ENCODE peak calls at places on chromosomes 3 and 15, in six cellular contexts. One of them, this sample, is unnamed.

GRCh38 chr15:66006986-66007385 is 137.7 kb downstream of the RAB11A start:
- DNase-seq in upper lobe of right lung: no peak
- DNase-seq in mesendoderm: peak; percentile 72
- DNase-seq in SJSA1: no peak
- DNase-seq in CD4-positive, alpha-beta T cell: no peak
- DNase-seq in cardiac muscle cell: no peak
- DNase-seq in this sample: no peak

GRCh38 chr3:136659253-136659652 is 92.9 kb downstream of the STAG1 start:
- DNase-seq in upper lobe of right lung: no peak
- DNase-seq in cardiac muscle cell: peak; percentile 25
- DNase-seq in SJSA1: no peak
- DNase-seq in CD4-positive, alpha-beta T cell: no peak
- DNase-seq in mesendoderm: peak; percentile 78
- DNase-seq in this sample: peak; percentile 22

GRCh38 chr3:5729852-5730251 is 542.3 kb downstream of the EDEM1 start:
- DNase-seq in upper lobe of right lung: no peak
- DNase-seq in CD4-positive, alpha-beta T cell: no peak
- DNase-seq in mesendoderm: peak; percentile 60
- DNase-seq in cardiac muscle cell: no peak
- DNase-seq in SJSA1: no peak
- DNase-seq in this sample: no peak

GRCh38 chr3:157429703-157430102 is 6.9 kb upstream of the PTX3 start:
- DNase-seq in SJSA1: peak; percentile 10
- DNase-seq in upper lobe of right lung: no peak
- DNase-seq in CD4-positive, alpha-beta T cell: no peak
- DNase-seq in mesendoderm: no peak
- DNase-seq in cardiac muscle cell: no peak
- DNase-seq in this sample: no peak

GRCh38 chr15:29151111-29151857 is 118.3 kb downstream of the NSMCE3 start:
- DNase-seq in SJSA1: no peak
- DNase-seq in cardiac muscle cell: no peak
- DNase-seq in upper lobe of right lung: no peak
- DNase-seq in CD4-positive, alpha-beta T cell: no peak
- DNase-seq in mesendoderm: no peak
- DNase-seq in this sample: no peak

GRCh38 chr3:60081381-60082095 is 1031.7 kb upstream of the CFAP20DC start:
- DNase-seq in CD4-positive, alpha-beta T cell: no peak
- DNase-seq in SJSA1: no peak
- DNase-seq in cardiac muscle cell: no peak
- DNase-seq in mesendoderm: no peak
- DNase-seq in upper lobe of right lung: no peak
- DNase-seq in this sample: no peak

GRCh38 chr3:157280786-157281185 is 120.8 kb upstream of the CCNL1 start:
- DNase-seq in CD4-positive, alpha-beta T cell: no peak
- DNase-seq in upper lobe of right lung: no peak
- DNase-seq in cardiac muscle cell: no peak
- DNase-seq in mesendoderm: no peak
- DNase-seq in SJSA1: no peak
- DNase-seq in this sample: no peak

GRCh38 chr15:57436961-57437360 is 60.7 kb downstream of the CGNL1 start:
- DNase-seq in SJSA1: no peak
- DNase-seq in mesendoderm: no peak
- DNase-seq in upper lobe of right lung: no peak
- DNase-seq in CD4-positive, alpha-beta T cell: no peak
- DNase-seq in cardiac muscle cell: no peak
- DNase-seq in this sample: no peak

GRCh38 chr15:69014454-69014853 is at the start of gene NOX5:
- DNase-seq in CD4-positive, alpha-beta T cell: no peak
- DNase-seq in cardiac muscle cell: no peak
- DNase-seq in mesendoderm: no peak
- DNase-seq in upper lobe of right lung: no peak
- DNase-seq in SJSA1: no peak
- DNase-seq in this sample: no peak

GRCh38 chr3:98777801-98778220 is 14.7 kb downstream of the ST3GAL6 start:
- DNase-seq in cardiac muscle cell: no peak
- DNase-seq in SJSA1: no peak
- DNase-seq in upper lobe of right lung: no peak
- DNase-seq in CD4-positive, alpha-beta T cell: no peak
- DNase-seq in mesendoderm: no peak
- DNase-seq in this sample: no peak

GRCh38 chr3:140823106-140823505 is 118.5 kb upstream of the SLC25A36 start:
- DNase-seq in mesendoderm: peak; percentile 54
- DNase-seq in SJSA1: no peak
- DNase-seq in upper lobe of right lung: no peak
- DNase-seq in cardiac muscle cell: no peak
- DNase-seq in CD4-positive, alpha-beta T cell: no peak
- DNase-seq in this sample: no peak

GRCh38 chr15:90160781-90161727 is 40.1 kb upstream of the SEMA4B start:
- DNase-seq in CD4-positive, alpha-beta T cell: no peak
- DNase-seq in cardiac muscle cell: no peak
- DNase-seq in mesendoderm: no peak
- DNase-seq in SJSA1: no peak
- DNase-seq in upper lobe of right lung: peak; percentile 75
- DNase-seq in this sample: no peak

GRCh38 chr3:161042023-161042501 is 63.1 kb downstream of the B3GALNT1 start:
- DNase-seq in CD4-positive, alpha-beta T cell: no peak
- DNase-seq in upper lobe of right lung: no peak
- DNase-seq in cardiac muscle cell: no peak
- DNase-seq in mesendoderm: no peak
- DNase-seq in SJSA1: peak; percentile 89
- DNase-seq in this sample: no peak

GRCh38 chr3:127124135-127124534 is 68.8 kb upstream of the PRR23E start:
- DNase-seq in upper lobe of right lung: no peak
- DNase-seq in cardiac muscle cell: peak; percentile 64
- DNase-seq in SJSA1: no peak
- DNase-seq in CD4-positive, alpha-beta T cell: no peak
- DNase-seq in mesendoderm: peak; percentile 45
- DNase-seq in this sample: no peak

GRCh38 chr3:119514637-119515036 is 16.3 kb downstream of the TIMMDC1 start:
- DNase-seq in mesendoderm: no peak
- DNase-seq in SJSA1: no peak
- DNase-seq in CD4-positive, alpha-beta T cell: no peak
- DNase-seq in upper lobe of right lung: no peak
- DNase-seq in cardiac muscle cell: no peak
- DNase-seq in this sample: no peak

GRCh38 chr3:149600619-149601018 is 57.2 kb downstream of the WWTR1 start:
- DNase-seq in SJSA1: no peak
- DNase-seq in mesendoderm: no peak
- DNase-seq in cardiac muscle cell: no peak
- DNase-seq in CD4-positive, alpha-beta T cell: no peak
- DNase-seq in upper lobe of right lung: no peak
- DNase-seq in this sample: no peak

GRCh38 chr15:94230436-94230885 is 900 bp upstream of the MCTP2 start:
- DNase-seq in SJSA1: no peak
- DNase-seq in CD4-positive, alpha-beta T cell: no peak
- DNase-seq in upper lobe of right lung: no peak
- DNase-seq in mesendoderm: no peak
- DNase-seq in cardiac muscle cell: no peak
- DNase-seq in this sample: no peak

GRCh38 chr3:182342252-182342651 is 451.1 kb upstream of the ATP11B start:
- DNase-seq in mesendoderm: peak; percentile 87
- DNase-seq in upper lobe of right lung: no peak
- DNase-seq in SJSA1: no peak
- DNase-seq in cardiac muscle cell: no peak
- DNase-seq in CD4-positive, alpha-beta T cell: no peak
- DNase-seq in this sample: no peak

GRCh38 chr3:99670556-99670950 is 32.2 kb downstream of the COL8A1 start:
- DNase-seq in SJSA1: no peak
- DNase-seq in cardiac muscle cell: no peak
- DNase-seq in upper lobe of right lung: no peak
- DNase-seq in CD4-positive, alpha-beta T cell: no peak
- DNase-seq in mesendoderm: no peak
- DNase-seq in this sample: no peak

GRCh38 chr15:58329781-58330467 is 101.9 kb upstream of the LIPC start:
- DNase-seq in CD4-positive, alpha-beta T cell: no peak
- DNase-seq in upper lobe of right lung: no peak
- DNase-seq in cardiac muscle cell: no peak
- DNase-seq in mesendoderm: peak; percentile 54
- DNase-seq in SJSA1: no peak
- DNase-seq in this sample: no peak

GRCh38 chr3:48962939-48963338 is 27.1 kb upstream of the P4HTM start:
- DNase-seq in upper lobe of right lung: no peak
- DNase-seq in SJSA1: no peak
- DNase-seq in CD4-positive, alpha-beta T cell: no peak
- DNase-seq in mesendoderm: no peak
- DNase-seq in cardiac muscle cell: no peak
- DNase-seq in this sample: no peak

GRCh38 chr15:98257290-98257689 is 296.8 kb downstream of the ARRDC4 start:
- DNase-seq in SJSA1: no peak
- DNase-seq in cardiac muscle cell: no peak
- DNase-seq in upper lobe of right lung: no peak
- DNase-seq in mesendoderm: no peak
- DNase-seq in CD4-positive, alpha-beta T cell: no peak
- DNase-seq in this sample: no peak

DNA sequence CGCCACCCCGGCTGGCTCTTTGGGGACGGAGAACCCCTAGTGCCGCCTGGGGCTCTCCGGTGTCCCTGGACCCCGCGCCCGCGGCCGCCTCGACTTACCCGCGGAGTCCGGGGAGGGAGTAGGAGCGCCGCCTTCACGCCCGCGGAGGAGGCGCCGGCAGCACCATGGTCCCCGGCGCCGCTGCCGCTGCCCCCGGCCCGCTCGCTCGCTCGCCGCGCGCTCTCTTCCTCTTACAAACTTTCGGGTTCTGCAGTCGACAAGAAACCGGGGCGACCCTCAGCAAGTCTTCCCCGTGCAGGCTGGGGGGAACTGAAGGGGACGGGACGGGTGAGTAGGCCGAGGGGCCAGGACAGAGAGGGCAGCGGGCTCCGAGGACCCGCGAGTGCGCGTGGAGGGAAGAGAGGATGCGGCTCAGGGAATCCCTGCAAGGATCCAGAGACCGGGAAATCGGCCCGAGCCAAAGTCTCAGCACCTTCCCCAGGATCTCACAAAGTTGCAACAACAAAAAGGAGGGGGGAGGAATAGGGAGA is 2.0 kb downstream of the FOXP1 start:
- DNase-seq in CD4-positive, alpha-beta T cell: peak; percentile 14
- DNase-seq in upper lobe of right lung: peak; percentile 78
- DNase-seq in cardiac muscle cell: peak; percentile 62
- DNase-seq in SJSA1: peak; percentile 61
- DNase-seq in mesendoderm: peak; percentile 65
- DNase-seq in this sample: no peak
- H3K27ac ChIP-seq in CD4-positive, alpha-beta T cell: peak overlapping the region; percentile 47
- H3K27ac ChIP-seq in upper lobe of right lung: peak overlapping the region; percentile 96
- H3K27ac ChIP-seq in cardiac muscle cell: peak overlapping the region; percentile 97
- H3K27ac ChIP-seq in SJSA1: peak overlapping the region; percentile 37
- H3K27ac ChIP-seq in mesendoderm: peak overlapping the region; percentile 72
- H3K27ac ChIP-seq in this sample: peak overlapping the region; percentile 96

DNA sequence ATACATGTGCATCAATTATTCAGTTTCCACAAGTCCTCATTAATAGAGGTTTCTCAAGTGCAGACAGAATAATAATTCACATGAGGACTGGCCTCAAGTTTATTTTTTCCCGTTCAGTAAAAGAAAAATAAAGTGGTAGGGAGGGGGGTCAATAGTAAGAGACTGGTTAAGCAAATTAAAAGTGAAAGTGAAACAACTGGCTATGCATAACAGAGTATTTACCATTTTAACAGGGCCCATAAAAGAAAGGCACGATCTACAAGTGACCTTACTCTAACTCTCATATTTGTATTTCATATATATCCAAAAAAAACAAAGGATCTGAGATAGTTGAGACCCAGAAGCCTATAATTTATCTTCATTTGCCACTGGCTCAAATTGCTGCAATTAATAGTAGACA is 686.4 kb downstream of the NTRK3 start:
- DNase-seq in upper lobe of right lung: no peak
- DNase-seq in CD4-positive, alpha-beta T cell: no peak
- DNase-seq in mesendoderm: no peak
- DNase-seq in cardiac muscle cell: no peak
- DNase-seq in SJSA1: peak; percentile 14
- DNase-seq in this sample: no peak
- H3K27ac ChIP-seq in upper lobe of right lung: no peak overlapping the region
- H3K27ac ChIP-seq in CD4-positive, alpha-beta T cell: no peak overlapping the region
- H3K27ac ChIP-seq in mesendoderm: no peak overlapping the region
- H3K27ac ChIP-seq in cardiac muscle cell: no peak overlapping the region
- H3K27ac ChIP-seq in SJSA1: no peak overlapping the region
- H3K27ac ChIP-seq in this sample: no peak overlapping the region

GRCh38 chr3:56790016-56790950 is 11.5 kb downstream of the ARHGEF3 start:
- DNase-seq in cardiac muscle cell: no peak
- DNase-seq in upper lobe of right lung: no peak
- DNase-seq in SJSA1: no peak
- DNase-seq in CD4-positive, alpha-beta T cell: no peak
- DNase-seq in mesendoderm: no peak
- DNase-seq in this sample: no peak

GRCh38 chr3:56787258-56787777 is 14.4 kb downstream of the ARHGEF3 start:
- DNase-seq in upper lobe of right lung: no peak
- DNase-seq in CD4-positive, alpha-beta T cell: no peak
- DNase-seq in SJSA1: no peak
- DNase-seq in mesendoderm: no peak
- DNase-seq in cardiac muscle cell: no peak
- DNase-seq in this sample: no peak

GRCh38 chr3:56788506-56788905 is 13.2 kb downstream of the ARHGEF3 start:
- DNase-seq in SJSA1: no peak
- DNase-seq in mesendoderm: no peak
- DNase-seq in CD4-positive, alpha-beta T cell: no peak
- DNase-seq in cardiac muscle cell: no peak
- DNase-seq in upper lobe of right lung: no peak
- DNase-seq in this sample: no peak

GRCh38 chr3:56785499-56785898 is 16.2 kb downstream of the ARHGEF3 start:
- DNase-seq in mesendoderm: no peak
- DNase-seq in CD4-positive, alpha-beta T cell: no peak
- DNase-seq in SJSA1: no peak
- DNase-seq in upper lobe of right lung: no peak
- DNase-seq in cardiac muscle cell: no peak
- DNase-seq in this sample: no peak

GRCh38 chr3:56787784-56788256 is 13.9 kb downstream of the ARHGEF3 start:
- DNase-seq in cardiac muscle cell: no peak
- DNase-seq in mesendoderm: no peak
- DNase-seq in upper lobe of right lung: no peak
- DNase-seq in CD4-positive, alpha-beta T cell: no peak
- DNase-seq in SJSA1: no peak
- DNase-seq in this sample: no peak
- H3K27ac ChIP-seq in cardiac muscle cell: no peak overlapping the region
- H3K27ac ChIP-seq in mesendoderm: no peak overlapping the region
- H3K27ac ChIP-seq in upper lobe of right lung: peak overlapping the region; percentile 68
- H3K27ac ChIP-seq in CD4-positive, alpha-beta T cell: peak overlapping the region; percentile 59
- H3K27ac ChIP-seq in SJSA1: no peak overlapping the region
- H3K27ac ChIP-seq in this sample: no peak overlapping the region

GRCh38 chr3:128585189-128585588 is 65.4 kb downstream of the RPN1 start:
- DNase-seq in mesendoderm: peak; percentile 44
- DNase-seq in CD4-positive, alpha-beta T cell: no peak
- DNase-seq in upper lobe of right lung: no peak
- DNase-seq in cardiac muscle cell: no peak
- DNase-seq in SJSA1: no peak
- DNase-seq in this sample: no peak
- H3K27ac ChIP-seq in mesendoderm: no peak overlapping the region
- H3K27ac ChIP-seq in CD4-positive, alpha-beta T cell: no peak overlapping the region
- H3K27ac ChIP-seq in upper lobe of right lung: no peak overlapping the region
- H3K27ac ChIP-seq in cardiac muscle cell: no peak overlapping the region
- H3K27ac ChIP-seq in SJSA1: no peak overlapping the region
- H3K27ac ChIP-seq in this sample: no peak overlapping the region

GRCh38 chr3:88044411-88044810 is 14.4 kb downstream of the CGGBP1 start:
- DNase-seq in upper lobe of right lung: no peak
- DNase-seq in cardiac muscle cell: no peak
- DNase-seq in SJSA1: no peak
- DNase-seq in mesendoderm: no peak
- DNase-seq in CD4-positive, alpha-beta T cell: no peak
- DNase-seq in this sample: no peak
- H3K27ac ChIP-seq in upper lobe of right lung: no peak overlapping the region
- H3K27ac ChIP-seq in cardiac muscle cell: no peak overlapping the region
- H3K27ac ChIP-seq in SJSA1: no peak overlapping the region
- H3K27ac ChIP-seq in mesendoderm: no peak overlapping the region
- H3K27ac ChIP-seq in CD4-positive, alpha-beta T cell: no peak overlapping the region
- H3K27ac ChIP-seq in this sample: no peak overlapping the region

This sample was measured in substantia nigra.